ENCODE peak calls at places on chromosome 17, in five cellular contexts. E is astrocyte of the spinal cord, J is fibroblast of mammary gland, H is endothelial cell, Y is RWPE1. X is an unnamed sample.

GRCh38 chr17:30517786-30518185 is 40.6 kb downstream of the GOSR1 start:
- DNase-seq in E (no peak), J (peak), H (no peak), Y (no peak), X (no peak)

GRCh38 chr17:20982589-20983358 is 60.0 kb downstream of the USP22 start:
- DNase-seq in E (no peak), J (no peak), H (no peak), Y (no peak), X (no peak)

GRCh38 chr17:47808830-47809480 is 12.6 kb downstream of the OSBPL7 start:
- DNase-seq in E (no peak), J (no peak), H (no peak), Y (no peak), X (no peak)

GRCh38 chr17:31672161-31672819 is 186.8 kb downstream of the COPRS start:
- DNase-seq in E (no peak), J (no peak), H (no peak), Y (no peak), X (no peak)

GRCh38 chr17:1916963-1917715 is 87.3 kb downstream of the RPA1 start:
- DNase-seq in E (no peak), J (no peak), H (no peak), Y (no peak), X (no peak)

GRCh38 chr17:81867123-81867951 is 3.8 kb downstream of the ARHGDIA start:
- DNase-seq in E (no peak), J (peak), H (no peak), Y (no peak), X (peak)

GRCh38 chr17:43211480-43212402 is at the start of gene TMEM106A:
- DNase-seq in E (peak), J (peak), H (peak), Y (peak), X (peak)

GRCh38 chr17:6893382-6894205 is 62.1 kb upstream of the TEKT1 start:
- DNase-seq in E (no peak), J (no peak), H (no peak), Y (no peak), X (no peak)

GRCh38 chr17:82985973-82986372 is 93.4 kb upstream of the METRNL start:
- DNase-seq in E (peak), J (peak), H (no peak), Y (no peak), X (no peak)

GRCh38 chr17:5883775-5884665 is 186.2 kb upstream of the WSCD1 start:
- DNase-seq in E (no peak), J (no peak), H (no peak), Y (no peak), X (no peak)

GRCh38 chr17:35254107-35254802 is 11.4 kb downstream of the SLFN5 start:
- DNase-seq in E (peak), J (peak), H (peak), Y (peak), X (peak)

GRCh38 chr17:44546711-44547606 is 10.3 kb upstream of the FZD2 start:
- DNase-seq in E (peak), J (peak), H (no peak), Y (peak), X (peak)

GRCh38 chr17:2058521-2059124 is 3.7 kb downstream of the HIC1 start:
- DNase-seq in E (peak), J (peak), H (peak), Y (no peak), X (no peak)

GRCh38 chr17:14396542-14396941 is 95.7 kb downstream of the HS3ST3B1 start:
- DNase-seq in E (peak), J (peak), H (no peak), Y (no peak), X (no peak)

GRCh38 chr17:36994438-36994837 is 45.7 kb downstream of the AATF start:
- DNase-seq in E (peak), J (peak), H (no peak), Y (no peak), X (no peak)

GRCh38 chr17:43437756-43438155 is 39.0 kb downstream of the ARL4D start:
- DNase-seq in E (no peak), J (no peak), H (no peak), Y (no peak), X (no peak)

GRCh38 chr17:13362341-13363122 is 239.2 kb downstream of the HS3ST3A1 start:
- DNase-seq in E (peak), J (peak), H (no peak), Y (no peak), X (peak)

GRCh38 chr17:7712111-7712771 is 5.3 kb upstream of the DNAH2 start:
- DNase-seq in E (no peak), J (no peak), H (no peak), Y (no peak), X (no peak)

GRCh38 chr17:40490289-40490853 is 11.1 kb downstream of the TNS4 start:
- DNase-seq in E (peak), J (peak), H (no peak), Y (peak), X (peak)

GRCh38 chr17:66740226-66740625 is 94.7 kb upstream of the CACNG5 start:
- DNase-seq in E (no peak), J (no peak), H (no peak), Y (no peak), X (no peak)

GRCh38 chr17:66734544-66734943 is 100.4 kb upstream of the CACNG5 start:
- DNase-seq in E (no peak), J (no peak), H (no peak), Y (no peak), X (no peak)

GRCh38 chr17:66739553-66739952 is 95.4 kb upstream of the CACNG5 start:
- DNase-seq in E (no peak), J (no peak), H (no peak), Y (no peak), X (no peak)

GRCh38 chr17:66733759-66734158 is 101.2 kb upstream of the CACNG5 start:
- DNase-seq in E (no peak), J (no peak), H (no peak), Y (no peak), X (no peak)

DNA sequence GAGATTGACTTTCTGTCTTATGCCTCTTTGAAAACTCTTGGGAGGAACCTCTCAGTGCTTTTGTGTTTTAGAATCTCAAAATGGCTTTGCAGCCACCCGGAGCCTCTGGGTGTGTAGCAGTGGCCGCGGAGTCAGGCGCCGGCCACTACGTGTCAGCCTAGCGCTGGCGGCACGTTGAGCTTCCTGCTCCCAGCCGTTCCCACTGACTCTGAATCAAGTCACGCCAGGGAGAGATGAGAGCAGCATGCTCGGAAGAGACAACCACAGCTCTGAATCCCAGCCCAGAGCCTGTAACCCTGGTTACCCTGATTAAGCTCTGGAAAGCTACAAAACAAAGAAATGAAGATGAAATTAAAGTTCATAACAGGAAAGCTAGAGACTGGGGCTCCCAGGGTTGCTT is 97.4 kb upstream of the CACNG5 start:
- DNase-seq in E (peak), J (peak), H (peak), Y (no peak), X (no peak)
- TF ChIP-seq CTCF in E (peak), J (no peak), H (no peak), Y (no peak), X (no peak)

GRCh38 chr17:72816406-72816805 is 276.1 kb downstream of the SLC39A11 start:
- DNase-seq in E (no peak), J (no peak), H (no peak), Y (no peak), X (no peak)
- TF ChIP-seq CTCF in E (no peak), J (no peak), H (no peak), Y (no peak), X (no peak)

GRCh38 chr17:80503921-80504320 is 27.5 kb upstream of the NPTX1 start:
- DNase-seq in E (no peak), J (no peak), H (no peak), Y (no peak), X (no peak)

GRCh38 chr17:80503031-80503430 is 26.6 kb upstream of the NPTX1 start:
- DNase-seq in E (no peak), J (no peak), H (no peak), Y (no peak), X (no peak)

GRCh38 chr17:80502578-80502877 is 26.1 kb upstream of the NPTX1 start:
- DNase-seq in E (no peak), J (no peak), H (no peak), Y (no peak), X (no peak)

GRCh38 chr17:80501739-80502577 is 25.6 kb upstream of the NPTX1 start:
- DNase-seq in E (peak), J (peak), H (no peak), Y (peak), X (peak)

GRCh38 chr17:80504671-80505413 is 28.4 kb upstream of the NPTX1 start:
- DNase-seq in E (peak), J (peak), H (no peak), Y (no peak), X (no peak)
- TF ChIP-seq CTCF in E (peak), J (peak), H (no peak), Y (no peak), X (no peak)

DNA sequence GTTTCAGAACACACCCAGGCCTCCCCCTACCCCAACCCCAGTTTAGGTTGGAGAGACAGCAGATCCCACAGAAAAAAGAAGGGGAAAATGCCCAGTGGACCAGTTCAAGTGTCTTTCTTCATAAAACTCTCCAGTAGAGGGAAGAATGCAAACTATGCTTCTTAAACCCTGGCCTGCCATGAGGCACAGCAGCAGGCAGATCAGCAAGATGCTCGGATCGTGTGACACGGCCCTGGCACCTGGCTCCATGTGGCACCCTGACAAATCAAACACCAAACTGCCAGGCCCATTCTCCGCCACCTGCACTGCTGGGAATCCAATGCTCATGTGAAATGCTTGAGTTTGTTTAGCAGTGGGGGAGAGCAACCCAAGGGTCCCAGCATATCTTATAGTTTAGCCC is 166.8 kb downstream of the SOX9 start:
- DNase-seq in E (no peak), J (no peak), H (no peak), Y (no peak), X (no peak)
- TF ChIP-seq CTCF in E (no peak), J (no peak), H (no peak), Y (no peak), X (no peak)

DNA sequence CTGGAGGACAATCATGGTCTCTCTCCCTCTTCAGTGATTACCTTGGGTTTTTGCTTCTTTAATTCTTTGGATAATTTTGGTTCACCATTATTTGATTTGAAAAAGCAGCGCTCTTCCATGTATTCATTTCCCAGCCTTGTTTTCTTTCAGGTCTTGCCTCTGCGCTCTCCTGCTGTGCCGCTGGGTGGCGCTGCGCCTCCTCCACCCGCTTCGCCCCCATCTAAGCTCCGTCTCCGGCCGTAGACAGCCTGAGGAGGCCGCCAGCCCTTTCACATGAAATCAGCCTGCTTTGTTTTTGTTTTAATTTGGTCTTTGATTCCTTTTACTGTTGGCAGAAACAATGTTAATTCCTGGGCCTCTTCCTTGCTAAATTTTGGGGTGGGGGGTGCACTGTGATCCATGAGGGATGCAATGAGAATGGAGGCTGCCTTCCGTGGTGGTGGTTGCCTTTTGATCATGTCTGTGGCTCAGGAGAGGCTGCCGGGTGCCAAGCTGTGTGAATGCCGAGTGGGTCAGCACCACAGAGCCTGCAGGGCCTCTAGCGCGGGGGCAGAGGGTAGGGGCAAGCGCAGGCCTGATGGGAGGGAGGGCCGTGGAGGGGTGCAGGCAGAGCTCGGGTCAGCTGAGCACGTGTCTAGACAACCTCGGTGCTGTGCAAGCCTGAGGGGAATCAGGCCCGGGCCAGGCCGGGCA is 64.1 kb downstream of the PLD6 start:
- DNase-seq in E (peak), J (peak), H (peak), Y (no peak), X (no peak)
- TF ChIP-seq CTCF in E (peak), J (peak), H (peak), Y (peak), X (peak)

DNA sequence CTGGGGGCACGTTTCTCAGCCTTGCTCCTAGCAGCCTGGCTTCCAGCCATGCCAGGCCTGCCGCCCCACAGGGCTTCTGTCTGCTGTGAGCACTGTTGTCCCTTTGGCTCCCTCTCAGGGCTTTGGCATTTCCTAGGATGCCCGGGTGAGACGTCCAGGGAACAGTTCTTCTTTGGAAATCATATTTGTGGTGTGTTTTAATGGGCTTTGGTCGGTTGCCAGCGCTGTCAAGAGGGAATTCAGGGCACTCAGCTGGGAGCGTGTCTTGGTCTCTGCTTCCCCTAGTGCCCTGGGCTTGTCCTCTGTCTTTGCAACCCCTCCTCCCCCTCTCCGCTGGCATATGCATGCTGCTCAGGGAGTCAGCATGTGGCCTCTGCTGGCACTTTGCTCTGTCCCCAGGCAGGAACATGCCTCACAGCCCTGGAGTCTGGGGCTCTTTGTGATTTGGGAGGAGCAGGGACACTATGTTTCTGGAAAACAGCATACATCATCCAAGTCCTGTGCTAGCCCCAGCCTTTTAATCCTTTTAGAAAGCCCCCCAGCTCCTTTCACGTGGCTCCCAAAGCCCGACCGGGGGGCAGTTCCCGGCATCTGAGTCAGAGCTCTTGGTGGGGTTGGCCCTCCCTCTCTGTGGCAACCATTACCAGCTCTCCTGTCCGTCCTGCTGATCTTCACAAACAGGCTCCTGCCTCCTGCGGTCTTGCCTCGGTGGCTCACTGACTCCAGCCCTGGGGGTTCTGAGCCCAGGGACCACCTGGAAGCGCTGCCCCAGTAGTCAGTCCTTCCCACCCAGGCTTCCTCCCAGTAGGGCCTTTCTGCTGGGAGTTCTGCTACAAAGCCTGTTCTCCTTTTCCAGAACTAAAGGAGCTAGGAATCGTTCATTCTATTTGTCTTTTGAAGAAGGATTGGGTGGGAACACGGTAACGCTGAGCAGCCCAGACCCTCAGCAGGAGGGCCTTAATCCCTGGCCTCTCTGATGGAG is 26.7 kb downstream of the SAP30BP start:
- DNase-seq in E (peak), J (peak), H (no peak), Y (peak), X (peak)
- TF ChIP-seq CTCF in E (no peak), J (no peak), H (no peak), Y (no peak), X (no peak)

GRCh38 chr17:75393523-75394331 is 11.8 kb downstream of the GRB2 start:
- DNase-seq in E (peak), J (peak), H (peak), Y (peak), X (peak)
- TF ChIP-seq CTCF in E (no peak), J (peak), H (no peak), Y (no peak), X (no peak)

GRCh38 chr17:4633643-4634042 is 7.8 kb downstream of the ALOX15 start:
- DNase-seq in E (no peak), J (no peak), H (no peak), Y (no peak), X (no peak)

GRCh38 chr17:4634981-4635380 is 6.5 kb downstream of the ALOX15 start:
- DNase-seq in E (no peak), J (peak), H (no peak), Y (no peak), X (no peak)

GRCh38 chr17:4631431-4631830 is 10.0 kb downstream of the ALOX15 start:
- DNase-seq in E (no peak), J (no peak), H (no peak), Y (no peak), X (no peak)

GRCh38 chr17:4631836-4632582 is 9.5 kb downstream of the ALOX15 start:
- DNase-seq in E (peak), J (no peak), H (no peak), Y (no peak), X (no peak)

DNA sequence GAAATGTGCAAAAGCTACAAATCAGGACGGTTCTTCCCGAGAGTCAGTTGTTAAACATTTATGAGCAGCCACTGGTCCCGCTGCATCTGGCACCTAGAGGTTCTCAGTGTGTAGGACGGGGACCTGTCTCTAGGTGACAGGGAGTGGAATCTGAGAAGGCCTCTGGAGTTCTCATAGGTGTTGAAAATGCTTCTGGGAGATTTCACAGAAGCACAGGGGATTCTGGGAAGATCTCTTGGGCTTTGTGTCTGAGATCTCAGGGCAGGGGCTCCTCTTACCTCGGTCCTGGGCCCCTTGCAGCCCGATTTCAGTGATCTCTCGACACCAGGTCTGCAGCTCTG is 8.9 kb downstream of the ALOX15 start:
- DNase-seq in E (no peak), J (no peak), H (no peak), Y (no peak), X (no peak)
- TF ChIP-seq CTCF in E (no peak), J (no peak), H (no peak), Y (no peak), X (no peak)

GRCh38 chr17:69088643-69089200 is 28.0 kb upstream of the ABCA9 start:
- DNase-seq in E (no peak), J (no peak), H (no peak), Y (no peak), X (no peak)

GRCh38 chr17:69090365-69090764 is 29.6 kb upstream of the ABCA9 start:
- DNase-seq in E (no peak), J (peak), H (no peak), Y (no peak), X (no peak)

GRCh38 chr17:69082696-69083095 is 22.0 kb upstream of the ABCA9 start:
- DNase-seq in E (no peak), J (no peak), H (no peak), Y (no peak), X (no peak)

DNA sequence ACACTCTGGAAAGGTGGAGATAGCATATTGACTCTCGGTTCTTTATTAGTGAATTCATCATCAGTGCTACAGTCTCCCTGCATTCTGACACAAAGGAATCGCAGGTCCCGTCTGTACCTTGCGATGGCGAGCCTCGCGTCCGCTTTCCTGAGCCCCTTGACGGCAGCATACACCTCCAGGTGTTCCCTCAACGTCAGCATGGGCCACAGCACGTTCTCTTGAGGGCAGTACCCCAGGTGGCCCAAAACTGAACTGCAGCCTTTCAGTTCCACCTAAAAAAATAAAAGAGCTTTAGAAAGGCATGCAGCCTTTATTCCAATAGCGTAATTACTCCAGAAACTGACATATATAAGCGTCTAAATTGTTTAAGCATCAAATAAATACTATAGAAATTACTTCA is 24.2 kb upstream of the ABCA9 start:
- DNase-seq in E (no peak), J (no peak), H (peak), Y (peak), X (no peak)
- TF ChIP-seq CTCF in E (peak), J (peak), H (peak), Y (peak), X (no peak)